ENCODE peak calls at places on chromosome 2, in five cellular contexts. P is GM23248, G is psoas muscle, Y is testis, B is left ventricle myocardium inferior. K is an unnamed sample.
A peak's percentile ranks its signal among the peaks of the same experiment; 100 is the strongest.

GRCh38 chr2:43114210-43114609 is 112.2 kb downstream of the ZFP36L2 start:
- DNase-seq in P (no peak), G (no peak), B (no peak), Y (no peak), K (no peak)

GRCh38 chr2:200575957-200576356 is 9.9 kb upstream of the AOX1 start:
- DNase-seq in P (peak; percentile 57), G (no peak), Y (no peak), B (no peak), K (no peak)

GRCh38 chr2:239953418-239954061 is 71.6 kb downstream of the NDUFA10 start:
- DNase-seq in G (no peak), B (peak; percentile 22), P (peak; percentile 46), Y (peak; percentile 85), K (peak; percentile 53)

GRCh38 chr2:24203029-24203786 is 28.4 kb downstream of the FAM228A start:
- DNase-seq in Y (no peak), G (no peak), B (no peak), P (no peak), K (no peak)

GRCh38 chr2:190578158-190579057 is 43.9 kb upstream of the NEMP2 start:
- DNase-seq in G (no peak), B (no peak), Y (peak; percentile 49), P (peak; percentile 31), K (peak; percentile 55)

GRCh38 chr2:69601179-69601612 is 42.3 kb downstream of the AAK1 start:
- DNase-seq in P (peak; percentile 87), G (no peak), Y (no peak), B (no peak), K (no peak)

GRCh38 chr2:46796843-46797625 is 118.6 kb downstream of the MCFD2 start:
- DNase-seq in Y (no peak), B (no peak), P (no peak), G (no peak), K (no peak)

GRCh38 chr2:217418090-217418489 is 558.2 kb upstream of the TNP1 start:
- DNase-seq in G (no peak), B (no peak), Y (no peak), P (peak; percentile 91), K (no peak)

GRCh38 chr2:177710003-177710411 is 317.4 kb downstream of the AGPS start:
- DNase-seq in P (no peak), B (no peak), G (no peak), Y (no peak), K (no peak)

GRCh38 chr2:180983468-180984388 is 3.3 kb downstream of the UBE2E3 start:
- DNase-seq in Y (peak; percentile 60), B (no peak), G (no peak), P (peak; percentile 79), K (no peak)

GRCh38 chr2:85537600-85538506 is 1.1 kb upstream of the MAT2A start:
- DNase-seq in Y (peak; percentile 84), B (peak; percentile 58), P (peak; percentile 62), G (peak; percentile 52), K (peak; percentile 78)

GRCh38 chr2:100877555-100877954 is 57.6 kb downstream of the NPAS2 start:
- DNase-seq in B (no peak), Y (no peak), G (peak; percentile 31), P (peak; percentile 59), K (no peak)

GRCh38 chr2:88307817-88308216 is 137.7 kb downstream of the THNSL2 start:
- DNase-seq in B (no peak), Y (peak; percentile 34), G (no peak), P (peak; percentile 40), K (no peak)

GRCh38 chr2:32942728-32943485 is 3.8 kb upstream of the LTBP1 start:
- DNase-seq in Y (no peak), B (no peak), P (no peak), G (no peak), K (no peak)

GRCh38 chr2:183541766-183542165 is 417.5 kb downstream of the NUP35 start:
- DNase-seq in P (peak; percentile 12), Y (no peak), G (no peak), B (no peak), K (no peak)

GRCh38 chr2:118374974-118375745 is 286.9 kb downstream of the INSIG2 start:
- DNase-seq in B (no peak), G (no peak), P (peak; percentile 65), Y (no peak), K (no peak)

GRCh38 chr2:120110507-120110906 is 97.6 kb downstream of the EPB41L5 start:
- DNase-seq in P (no peak), G (no peak), B (peak; percentile 17), Y (no peak), K (peak; percentile 38)

GRCh38 chr2:24466871-24467870 is 23.9 kb upstream of the NCOA1 start:
- DNase-seq in P (no peak), Y (no peak), G (no peak), B (no peak), K (no peak)

GRCh38 chr2:232486558-232487384 is 863 bp downstream of the ECEL1 start:
- DNase-seq in G (no peak), B (peak; percentile 9), Y (no peak), P (no peak), K (no peak)
- H3K27me3 ChIP-seq in G (no peaks in the 10 kb centered on the region), B (peaks cover 98% of the 10 kb centered on the region), Y (no peaks in the 10 kb centered on the region), P (peaks cover 37% of the 10 kb centered on the region), K (no peaks in the 10 kb centered on the region)

GRCh38 chr2:240999873-241000541 is 1.6 kb downstream of the SNED1 start:
- DNase-seq in B (peak; percentile 13), Y (peak; percentile 12), G (no peak), P (no peak), K (no peak)

GRCh38 chr2:241000831-241001321 is 2.5 kb downstream of the SNED1 start:
- DNase-seq in P (no peak), B (peak; percentile 10), Y (peak; percentile 14), G (no peak), K (no peak)

GRCh38 chr2:241003047-241003360 is 4.6 kb downstream of the SNED1 start:
- DNase-seq in Y (no peak), P (no peak), G (no peak), B (no peak), K (no peak)

GRCh38 chr2:241002275-241003046 is 4.0 kb downstream of the SNED1 start:
- DNase-seq in P (no peak), Y (peak; percentile 28), B (no peak), G (no peak), K (no peak)

GRCh38 chr2:241001413-241002274 is 3.2 kb downstream of the SNED1 start:
- DNase-seq in P (no peak), B (no peak), G (peak; percentile 19), Y (peak; percentile 12), K (no peak)
- H3K4me3 ChIP-seq in P (no peak overlapping the region), B (no peak overlapping the region), G (no peak overlapping the region), Y (no peak overlapping the region), K (no peak overlapping the region)

GRCh38 chr2:38170098-38170497 is 94.1 kb upstream of the CYP1B1 start:
- DNase-seq in P (no peak), Y (no peak), B (no peak), G (no peak), K (no peak)

GRCh38 chr2:38167968-38168350 is 92.0 kb upstream of the CYP1B1 start:
- DNase-seq in Y (peak; percentile 40), B (no peak), G (no peak), P (no peak), K (no peak)

GRCh38 chr2:38171208-38171858 is 95.4 kb upstream of the CYP1B1 start:
- DNase-seq in Y (no peak), P (no peak), B (no peak), G (no peak), K (no peak)

GRCh38 chr2:38168710-38169480 is 92.9 kb upstream of the CYP1B1 start:
- DNase-seq in Y (no peak), G (no peak), P (peak; percentile 68), B (no peak), K (no peak)

GRCh38 chr2:38170733-38171132 is 94.8 kb upstream of the CYP1B1 start:
- DNase-seq in G (no peak), B (no peak), Y (no peak), P (no peak), K (no peak)
- H3K4me1 ChIP-seq in G (no peaks in the 10 kb centered on the region), B (peaks cover 3% of the 10 kb centered on the region), Y (peaks cover 8% of the 10 kb centered on the region), P (peaks cover 36% of the 10 kb centered on the region), K (no peaks in the 10 kb centered on the region)

GRCh38 chr2:113996826-113997599 is 107.1 kb downstream of the ACTR3 start:
- DNase-seq in P (no peak), G (no peak), B (no peak), Y (no peak), K (no peak)

GRCh38 chr2:114001152-114001551 is 111.3 kb downstream of the ACTR3 start:
- DNase-seq in B (no peak), Y (no peak), G (no peak), P (no peak), K (no peak)

GRCh38 chr2:114006460-114006859 is 116.6 kb downstream of the ACTR3 start:
- DNase-seq in Y (no peak), G (no peak), P (no peak), B (no peak), K (no peak)

GRCh38 chr2:114005110-114005783 is 115.4 kb downstream of the ACTR3 start:
- DNase-seq in Y (no peak), B (no peak), P (no peak), G (no peak), K (no peak)

DNA sequence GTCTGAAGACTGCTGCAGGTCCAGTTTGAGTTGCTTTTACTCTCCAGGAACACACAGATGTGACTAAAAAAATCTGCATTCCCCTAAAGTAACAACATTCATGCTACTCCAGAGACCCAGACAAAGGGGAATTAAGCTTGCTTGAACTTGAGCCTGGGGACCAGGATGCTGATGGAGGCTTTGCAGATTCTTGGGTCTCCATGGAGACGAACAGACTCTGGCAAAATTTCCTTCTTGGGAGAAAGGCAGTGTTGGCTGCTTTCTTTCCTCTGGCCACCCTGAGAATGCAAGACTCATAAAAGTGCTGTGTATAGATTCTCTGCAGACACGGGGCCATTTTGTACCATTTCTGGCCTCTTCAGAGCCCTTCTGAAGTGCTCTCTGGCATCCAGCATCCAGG is 112.0 kb downstream of the ACTR3 start:
- DNase-seq in Y (no peak), P (no peak), G (no peak), B (no peak), K (no peak)
- H3K27me3 ChIP-seq in Y (no peaks in the 10 kb centered on the region), P (no peaks in the 10 kb centered on the region), G (no peaks in the 10 kb centered on the region), B (peaks cover 6% of the 10 kb centered on the region), K (no peaks in the 10 kb centered on the region)